ENCODE peak calls at places on chromosomes 16 and 17, in seven cellular contexts. One of them, this sample, is unnamed.
A peak's percentile ranks its signal among the peaks of the same experiment; 100 is the strongest.

GRCh38 chr17:16086957-16087356 is 87.3 kb downstream of the TTC19 start:
- DNase-seq in IMR-90: no peak
- DNase-seq in A549: no peak
- DNase-seq in uterus: no peak
- DNase-seq in cardiac muscle cell: no peak
- DNase-seq in naive thymus-derived CD4-positive, alpha-beta T cell: no peak
- DNase-seq in HCT116: no peak
- DNase-seq in this sample: no peak

GRCh38 chr17:63365366-63366237 is 80.5 kb downstream of the CYB561 start:
- DNase-seq in IMR-90: no peak
- DNase-seq in A549: no peak
- DNase-seq in uterus: no peak
- DNase-seq in cardiac muscle cell: no peak
- DNase-seq in naive thymus-derived CD4-positive, alpha-beta T cell: no peak
- DNase-seq in HCT116: no peak
- DNase-seq in this sample: no peak

GRCh38 chr16:66578596-66579531 is at the start of gene CMTM2:
- DNase-seq in IMR-90: no peak
- DNase-seq in A549: no peak
- DNase-seq in uterus: no peak
- DNase-seq in cardiac muscle cell: peak; percentile 12
- DNase-seq in naive thymus-derived CD4-positive, alpha-beta T cell: no peak
- DNase-seq in HCT116: no peak
- DNase-seq in this sample: peak; percentile 68

GRCh38 chr17:59046192-59046591 is 60.5 kb downstream of the TRIM37 start:
- DNase-seq in IMR-90: peak; percentile 93
- DNase-seq in A549: no peak
- DNase-seq in uterus: no peak
- DNase-seq in cardiac muscle cell: peak; percentile 90
- DNase-seq in naive thymus-derived CD4-positive, alpha-beta T cell: no peak
- DNase-seq in HCT116: no peak
- DNase-seq in this sample: no peak

GRCh38 chr17:41919165-41919817 is 540 bp upstream of the ACLY start:
- DNase-seq in IMR-90: no peak
- DNase-seq in A549: no peak
- DNase-seq in uterus: no peak
- DNase-seq in cardiac muscle cell: no peak
- DNase-seq in naive thymus-derived CD4-positive, alpha-beta T cell: no peak
- DNase-seq in HCT116: peak; percentile 48
- DNase-seq in this sample: no peak

GRCh38 chr17:56926704-56927103 is 12.9 kb upstream of the TRIM25 start:
- DNase-seq in IMR-90: no peak
- DNase-seq in A549: no peak
- DNase-seq in uterus: no peak
- DNase-seq in cardiac muscle cell: no peak
- DNase-seq in naive thymus-derived CD4-positive, alpha-beta T cell: no peak
- DNase-seq in HCT116: no peak
- DNase-seq in this sample: no peak

GRCh38 chr17:81378941-81379511 is 16.2 kb upstream of the BAHCC1 start:
- DNase-seq in IMR-90: no peak
- DNase-seq in A549: no peak
- DNase-seq in uterus: no peak
- DNase-seq in cardiac muscle cell: no peak
- DNase-seq in naive thymus-derived CD4-positive, alpha-beta T cell: no peak
- DNase-seq in HCT116: no peak
- DNase-seq in this sample: peak; percentile 54

GRCh38 chr17:17840751-17841591 is 4.2 kb upstream of the SREBF1 start:
- DNase-seq in IMR-90: peak; percentile 54
- DNase-seq in A549: no peak
- DNase-seq in uterus: no peak
- DNase-seq in cardiac muscle cell: peak; percentile 54
- DNase-seq in naive thymus-derived CD4-positive, alpha-beta T cell: no peak
- DNase-seq in HCT116: no peak
- DNase-seq in this sample: no peak

GRCh38 chr17:78736526-78737079 is 45.5 kb downstream of the CYTH1 start:
- DNase-seq in IMR-90: no peak
- DNase-seq in A549: peak; percentile 92
- DNase-seq in uterus: peak; percentile 52
- DNase-seq in cardiac muscle cell: no peak
- DNase-seq in naive thymus-derived CD4-positive, alpha-beta T cell: peak; percentile 82
- DNase-seq in HCT116: peak; percentile 90
- DNase-seq in this sample: peak; percentile 79

GRCh38 chr17:7486181-7486580 is 2.0 kb downstream of the POLR2A start:
- DNase-seq in IMR-90: peak; percentile 50
- DNase-seq in A549: no peak
- DNase-seq in uterus: no peak
- DNase-seq in cardiac muscle cell: no peak
- DNase-seq in naive thymus-derived CD4-positive, alpha-beta T cell: no peak
- DNase-seq in HCT116: no peak
- DNase-seq in this sample: no peak

GRCh38 chr16:66873685-66874055 is 6.6 kb upstream of the PDP2 start:
- DNase-seq in IMR-90: no peak
- DNase-seq in A549: no peak
- DNase-seq in uterus: no peak
- DNase-seq in cardiac muscle cell: no peak
- DNase-seq in naive thymus-derived CD4-positive, alpha-beta T cell: no peak
- DNase-seq in HCT116: no peak
- DNase-seq in this sample: no peak

GRCh38 chr17:6506679-6507231 is 49.6 kb downstream of the PITPNM3 start:
- DNase-seq in IMR-90: no peak
- DNase-seq in A549: peak; percentile 82
- DNase-seq in uterus: no peak
- DNase-seq in cardiac muscle cell: peak; percentile 66
- DNase-seq in naive thymus-derived CD4-positive, alpha-beta T cell: no peak
- DNase-seq in HCT116: peak; percentile 44
- DNase-seq in this sample: no peak

GRCh38 chr16:53159781-53160436 is 105.1 kb downstream of the CHD9 start:
- DNase-seq in IMR-90: peak; percentile 62
- DNase-seq in A549: peak; percentile 63
- DNase-seq in uterus: no peak
- DNase-seq in cardiac muscle cell: peak; percentile 73
- DNase-seq in naive thymus-derived CD4-positive, alpha-beta T cell: peak; percentile 41
- DNase-seq in HCT116: peak; percentile 26
- DNase-seq in this sample: no peak

GRCh38 chr17:61647044-61647443 is 56.0 kb upstream of the NACA2 start:
- DNase-seq in IMR-90: peak; percentile 85
- DNase-seq in A549: no peak
- DNase-seq in uterus: no peak
- DNase-seq in cardiac muscle cell: peak; percentile 15
- DNase-seq in naive thymus-derived CD4-positive, alpha-beta T cell: no peak
- DNase-seq in HCT116: no peak
- DNase-seq in this sample: no peak

GRCh38 chr16:88437367-88437964 is 15.6 kb upstream of the ZFPM1 start:
- DNase-seq in IMR-90: peak; percentile 27
- DNase-seq in A549: peak; percentile 52
- DNase-seq in uterus: no peak
- DNase-seq in cardiac muscle cell: peak; percentile 43
- DNase-seq in naive thymus-derived CD4-positive, alpha-beta T cell: peak; percentile 47
- DNase-seq in HCT116: peak; percentile 37
- DNase-seq in this sample: peak; percentile 85

GRCh38 chr17:56540791-56541190 is 52.7 kb upstream of the NOG start:
- DNase-seq in IMR-90: no peak
- DNase-seq in A549: no peak
- DNase-seq in uterus: no peak
- DNase-seq in cardiac muscle cell: no peak
- DNase-seq in naive thymus-derived CD4-positive, alpha-beta T cell: no peak
- DNase-seq in HCT116: no peak
- DNase-seq in this sample: no peak

GRCh38 chr17:83143817-83144231 is 64.4 kb downstream of the METRNL start:
- DNase-seq in IMR-90: no peak
- DNase-seq in A549: no peak
- DNase-seq in uterus: no peak
- DNase-seq in cardiac muscle cell: no peak
- DNase-seq in naive thymus-derived CD4-positive, alpha-beta T cell: no peak
- DNase-seq in HCT116: no peak
- DNase-seq in this sample: no peak

GRCh38 chr17:57389474-57389873 is 133.2 kb downstream of the MSI2 start:
- DNase-seq in IMR-90: no peak
- DNase-seq in A549: no peak
- DNase-seq in uterus: no peak
- DNase-seq in cardiac muscle cell: no peak
- DNase-seq in naive thymus-derived CD4-positive, alpha-beta T cell: no peak
- DNase-seq in HCT116: no peak
- DNase-seq in this sample: no peak

GRCh38 chr17:60231234-60231633 is 81.5 kb downstream of the CA4 start:
- DNase-seq in IMR-90: peak; percentile 39
- DNase-seq in A549: peak; percentile 44
- DNase-seq in uterus: no peak
- DNase-seq in cardiac muscle cell: peak; percentile 57
- DNase-seq in naive thymus-derived CD4-positive, alpha-beta T cell: no peak
- DNase-seq in HCT116: peak; percentile 10
- DNase-seq in this sample: no peak

GRCh38 chr17:73592531-73592961 is 51.7 kb downstream of the SDK2 start:
- DNase-seq in IMR-90: no peak
- DNase-seq in A549: no peak
- DNase-seq in uterus: no peak
- DNase-seq in cardiac muscle cell: no peak
- DNase-seq in naive thymus-derived CD4-positive, alpha-beta T cell: no peak
- DNase-seq in HCT116: no peak
- DNase-seq in this sample: no peak

GRCh38 chr17:48928876-48929811 is 15.5 kb downstream of the SNF8 start:
- DNase-seq in IMR-90: no peak
- DNase-seq in A549: no peak
- DNase-seq in uterus: no peak
- DNase-seq in cardiac muscle cell: peak; percentile 38
- DNase-seq in naive thymus-derived CD4-positive, alpha-beta T cell: no peak
- DNase-seq in HCT116: no peak
- DNase-seq in this sample: no peak

GRCh38 chr17:77728871-77729270 is 229.6 kb upstream of the TNRC6C start:
- DNase-seq in IMR-90: no peak
- DNase-seq in A549: no peak
- DNase-seq in uterus: no peak
- DNase-seq in cardiac muscle cell: no peak
- DNase-seq in naive thymus-derived CD4-positive, alpha-beta T cell: no peak
- DNase-seq in HCT116: no peak
- DNase-seq in this sample: no peak
- H3K27ac ChIP-seq in IMR-90: no peak overlapping the region
- H3K27ac ChIP-seq in A549: no peak overlapping the region
- H3K27ac ChIP-seq in uterus: peak overlapping the region; percentile 60
- H3K27ac ChIP-seq in cardiac muscle cell: no peak overlapping the region
- H3K27ac ChIP-seq in naive thymus-derived CD4-positive, alpha-beta T cell: no peak overlapping the region
- H3K27ac ChIP-seq in HCT116: no peak overlapping the region
- H3K27ac ChIP-seq in this sample: peak overlapping the region; percentile 23

GRCh38 chr16:3259829-3260228 is 3.4 kb upstream of the MEFV start:
- DNase-seq in IMR-90: no peak
- DNase-seq in A549: no peak
- DNase-seq in uterus: no peak
- DNase-seq in cardiac muscle cell: no peak
- DNase-seq in naive thymus-derived CD4-positive, alpha-beta T cell: no peak
- DNase-seq in HCT116: no peak
- DNase-seq in this sample: no peak

GRCh38 chr16:3254309-3254708 is 2.1 kb downstream of the MEFV start:
- DNase-seq in IMR-90: no peak
- DNase-seq in A549: no peak
- DNase-seq in uterus: no peak
- DNase-seq in cardiac muscle cell: no peak
- DNase-seq in naive thymus-derived CD4-positive, alpha-beta T cell: no peak
- DNase-seq in HCT116: no peak
- DNase-seq in this sample: no peak

GRCh38 chr16:3256146-3256875 is at the start of gene MEFV:
- DNase-seq in IMR-90: peak; percentile 5
- DNase-seq in A549: no peak
- DNase-seq in uterus: no peak
- DNase-seq in cardiac muscle cell: peak; percentile 64
- DNase-seq in naive thymus-derived CD4-positive, alpha-beta T cell: no peak
- DNase-seq in HCT116: no peak
- DNase-seq in this sample: no peak

GRCh38 chr16:3259097-3259496 is 2.7 kb upstream of the MEFV start:
- DNase-seq in IMR-90: no peak
- DNase-seq in A549: no peak
- DNase-seq in uterus: no peak
- DNase-seq in cardiac muscle cell: peak; percentile 55
- DNase-seq in naive thymus-derived CD4-positive, alpha-beta T cell: no peak
- DNase-seq in HCT116: no peak
- DNase-seq in this sample: no peak

GRCh38 chr16:3256876-3257465 is 538 bp upstream of the MEFV start:
- DNase-seq in IMR-90: peak; percentile 24
- DNase-seq in A549: no peak
- DNase-seq in uterus: no peak
- DNase-seq in cardiac muscle cell: peak; percentile 49
- DNase-seq in naive thymus-derived CD4-positive, alpha-beta T cell: no peak
- DNase-seq in HCT116: no peak
- DNase-seq in this sample: no peak
- H3K27ac ChIP-seq in IMR-90: no peak overlapping the region
- H3K27ac ChIP-seq in A549: no peak overlapping the region
- H3K27ac ChIP-seq in uterus: no peak overlapping the region
- H3K27ac ChIP-seq in cardiac muscle cell: no peak overlapping the region
- H3K27ac ChIP-seq in naive thymus-derived CD4-positive, alpha-beta T cell: no peak overlapping the region
- H3K27ac ChIP-seq in HCT116: no peak overlapping the region
- H3K27ac ChIP-seq in this sample: no peak overlapping the region

DNA sequence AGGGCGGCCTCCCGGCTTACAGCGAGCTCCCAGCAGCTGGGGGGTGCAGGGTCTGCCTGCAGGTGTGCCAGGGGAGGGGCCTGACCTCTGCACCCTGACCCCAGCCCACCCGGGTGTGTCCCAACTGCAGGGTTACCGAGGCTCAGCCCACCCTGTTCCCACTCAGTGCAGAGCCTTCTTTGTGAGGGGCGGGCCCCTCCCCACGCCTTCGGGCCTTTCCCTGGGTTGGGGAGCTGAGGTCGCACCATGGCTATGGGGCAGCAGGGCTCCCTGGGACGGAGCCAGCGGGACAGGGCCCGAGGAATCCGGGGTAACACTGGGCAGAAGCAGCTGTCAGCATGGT is 17.1 kb downstream of the CACNA1H start:
- DNase-seq in IMR-90: no peak
- DNase-seq in A549: no peak
- DNase-seq in uterus: no peak
- DNase-seq in cardiac muscle cell: no peak
- DNase-seq in naive thymus-derived CD4-positive, alpha-beta T cell: no peak
- DNase-seq in HCT116: no peak
- DNase-seq in this sample: no peak
- H3K27ac ChIP-seq in IMR-90: no peak overlapping the region
- H3K27ac ChIP-seq in A549: no peak overlapping the region
- H3K27ac ChIP-seq in uterus: peak overlapping the region; percentile 97
- H3K27ac ChIP-seq in cardiac muscle cell: no peak overlapping the region
- H3K27ac ChIP-seq in naive thymus-derived CD4-positive, alpha-beta T cell: no peak overlapping the region
- H3K27ac ChIP-seq in HCT116: no peak overlapping the region
- H3K27ac ChIP-seq in this sample: no peak overlapping the region

GRCh38 chr16:3553138-3553923 is 23.9 kb downstream of the NLRC3 start:
- DNase-seq in IMR-90: peak; percentile 4
- DNase-seq in A549: peak; percentile 21
- DNase-seq in uterus: no peak
- DNase-seq in cardiac muscle cell: no peak
- DNase-seq in naive thymus-derived CD4-positive, alpha-beta T cell: no peak
- DNase-seq in HCT116: no peak
- DNase-seq in this sample: no peak

GRCh38 chr16:3549906-3550305 is 27.3 kb downstream of the NLRC3 start:
- DNase-seq in IMR-90: no peak
- DNase-seq in A549: no peak
- DNase-seq in uterus: no peak
- DNase-seq in cardiac muscle cell: no peak
- DNase-seq in naive thymus-derived CD4-positive, alpha-beta T cell: no peak
- DNase-seq in HCT116: no peak
- DNase-seq in this sample: no peak

GRCh38 chr16:3548859-3549258 is 28.3 kb downstream of the NLRC3 start:
- DNase-seq in IMR-90: no peak
- DNase-seq in A549: no peak
- DNase-seq in uterus: no peak
- DNase-seq in cardiac muscle cell: no peak
- DNase-seq in naive thymus-derived CD4-positive, alpha-beta T cell: no peak
- DNase-seq in HCT116: no peak
- DNase-seq in this sample: no peak

GRCh38 chr16:3550851-3551847 is 26.1 kb downstream of the NLRC3 start:
- DNase-seq in IMR-90: no peak
- DNase-seq in A549: no peak
- DNase-seq in uterus: no peak
- DNase-seq in cardiac muscle cell: no peak
- DNase-seq in naive thymus-derived CD4-positive, alpha-beta T cell: no peak
- DNase-seq in HCT116: no peak
- DNase-seq in this sample: no peak

GRCh38 chr16:3554351-3554928 is 22.8 kb downstream of the NLRC3 start:
- DNase-seq in IMR-90: no peak
- DNase-seq in A549: no peak
- DNase-seq in uterus: no peak
- DNase-seq in cardiac muscle cell: no peak
- DNase-seq in naive thymus-derived CD4-positive, alpha-beta T cell: no peak
- DNase-seq in HCT116: no peak
- DNase-seq in this sample: no peak
- H3K27ac ChIP-seq in IMR-90: no peak overlapping the region
- H3K27ac ChIP-seq in A549: no peak overlapping the region
- H3K27ac ChIP-seq in uterus: no peak overlapping the region
- H3K27ac ChIP-seq in cardiac muscle cell: no peak overlapping the region
- H3K27ac ChIP-seq in naive thymus-derived CD4-positive, alpha-beta T cell: peak overlapping the region; percentile 39
- H3K27ac ChIP-seq in HCT116: no peak overlapping the region
- H3K27ac ChIP-seq in this sample: no peak overlapping the region